ENCODE peak calls at places on chromosomes 11 and 22, in nine cellular contexts. I, C, D, X, Y, J, O, Z and E are unnamed samples. For H3K4me1, the result is how much of the 10 kb centered on the place peaks cover.

GRCh38 chr11:86396403-86396802 is 21.7 kb downstream of the CCDC81 start:
- DNase-seq in X (no peak), Z (no peak), D (no peak), C (peak), I (no peak), Y (no peak), O (no peak), J (no peak), E (no peak)

GRCh38 chr22:41021655-41022454 is 70.5 kb upstream of the EP300 start:
- DNase-seq in D (peak), O (peak), I (peak), C (peak), Y (no peak), J (no peak), Z (peak), X (peak), E (peak)

GRCh38 chr11:128632151-128632791 is 44.9 kb upstream of the ETS1 start:
- DNase-seq in X (peak), I (peak), D (no peak), O (no peak), Y (peak), C (peak), Z (no peak), J (peak), E (peak)

GRCh38 chr11:877565-877964 is 33.0 kb downstream of the CHID1 start:
- DNase-seq in O (no peak), Z (no peak), X (peak), I (peak), J (no peak), C (no peak), D (no peak), Y (no peak), E (no peak)

GRCh38 chr11:122128146-122128545 is 12.1 kb upstream of the BLID start:
- DNase-seq in I (no peak), X (no peak), O (no peak), C (no peak), D (no peak), J (no peak), Z (no peak), Y (no peak), E (no peak)

GRCh38 chr11:35082322-35083180 is 56.4 kb upstream of the CD44 start:
- DNase-seq in Y (no peak), X (peak), I (peak), J (peak), Z (peak), O (peak), D (peak), C (peak), E (peak)

GRCh38 chr11:45885274-45885920 is at the start of gene MAPK8IP1:
- DNase-seq in C (no peak), I (peak), O (peak), X (peak), D (peak), J (peak), Z (peak), Y (no peak), E (peak)

GRCh38 chr11:44835326-44835725 is 108.6 kb downstream of the TSPAN18 start:
- DNase-seq in J (no peak), D (no peak), Y (no peak), C (no peak), I (no peak), O (no peak), X (no peak), Z (no peak), E (no peak)

GRCh38 chr11:128701086-128701485 is 7.2 kb downstream of the FLI1 start:
- DNase-seq in X (no peak), Z (no peak), D (no peak), J (no peak), Y (no peak), C (peak), O (no peak), I (no peak), E (no peak)

GRCh38 chr11:118342503-118343161 is at the start of gene CD3D:
- DNase-seq in C (no peak), D (no peak), X (no peak), O (no peak), I (no peak), Z (no peak), Y (no peak), J (no peak), E (no peak)

GRCh38 chr22:38572065-38572464 is 2.1 kb upstream of the DMC1 start:
- DNase-seq in X (peak), Z (no peak), J (no peak), D (no peak), C (peak), I (peak), O (no peak), Y (no peak), E (peak)

GRCh38 chr11:110152199-110152598 is 59.0 kb downstream of the ZC3H12C start:
- DNase-seq in Z (no peak), C (no peak), J (no peak), O (no peak), D (no peak), I (no peak), X (peak), Y (no peak), E (no peak)

GRCh38 chr22:45285431-45286058 is 796 bp downstream of the UPK3A start:
- DNase-seq in C (no peak), D (no peak), J (no peak), Z (no peak), Y (no peak), O (no peak), X (peak), I (no peak), E (no peak)

GRCh38 chr11:88410056-88410455 is 72.5 kb upstream of the CTSC start:
- DNase-seq in Y (no peak), O (no peak), C (no peak), D (no peak), I (no peak), X (no peak), Z (no peak), J (no peak), E (no peak)

GRCh38 chr22:50270302-50271010 is at the start of gene MAPK11:
- DNase-seq in J (peak), Z (peak), X (peak), I (peak), Y (no peak), C (peak), O (peak), D (peak), E (peak)

GRCh38 chr11:40241524-40242037 is 1217.9 kb downstream of the LRRC4C start:
- DNase-seq in Z (no peak), O (no peak), I (no peak), J (no peak), Y (no peak), C (peak), X (no peak), D (no peak), E (no peak)

GRCh38 chr11:128361451-128362020 is 225.8 kb downstream of the ETS1 start:
- DNase-seq in Y (no peak), O (no peak), D (peak), I (no peak), J (no peak), Z (no peak), X (no peak), C (peak), E (peak)

GRCh38 chr11:9688716-9689511 is 25.0 kb downstream of the SWAP70 start:
- DNase-seq in D (no peak), C (peak), O (no peak), J (no peak), Z (no peak), I (peak), Y (no peak), X (peak), E (no peak)

GRCh38 chr11:78179459-78180071 is 8.9 kb downstream of the KCTD21 start:
- DNase-seq in Z (no peak), I (no peak), C (no peak), O (no peak), X (no peak), D (no peak), J (no peak), Y (no peak), E (no peak)

GRCh38 chr22:40076702-40077645 is 82.2 kb downstream of the FAM83F start:
- DNase-seq in Z (no peak), D (no peak), X (no peak), Y (no peak), J (no peak), C (peak), I (no peak), O (no peak), E (no peak)

GRCh38 chr22:35195821-35196220 is 61.5 kb upstream of the HMGXB4 start:
- DNase-seq in X (no peak), Z (no peak), O (no peak), D (no peak), I (no peak), Y (no peak), J (no peak), C (no peak), E (no peak)

GRCh38 chr22:35195226-35195625 is 62.1 kb upstream of the HMGXB4 start:
- DNase-seq in X (no peak), C (no peak), O (no peak), D (no peak), Z (no peak), I (no peak), J (no peak), Y (no peak), E (no peak)

GRCh38 chr22:35192121-35192918 is 65.0 kb upstream of the HMGXB4 start:
- DNase-seq in I (no peak), O (no peak), D (no peak), Y (no peak), J (no peak), Z (no peak), X (no peak), C (peak), E (no peak)

GRCh38 chr22:35189559-35189958 is 67.7 kb upstream of the HMGXB4 start:
- DNase-seq in I (no peak), D (no peak), X (no peak), Y (no peak), Z (no peak), C (no peak), O (no peak), J (no peak), E (no peak)

DNA sequence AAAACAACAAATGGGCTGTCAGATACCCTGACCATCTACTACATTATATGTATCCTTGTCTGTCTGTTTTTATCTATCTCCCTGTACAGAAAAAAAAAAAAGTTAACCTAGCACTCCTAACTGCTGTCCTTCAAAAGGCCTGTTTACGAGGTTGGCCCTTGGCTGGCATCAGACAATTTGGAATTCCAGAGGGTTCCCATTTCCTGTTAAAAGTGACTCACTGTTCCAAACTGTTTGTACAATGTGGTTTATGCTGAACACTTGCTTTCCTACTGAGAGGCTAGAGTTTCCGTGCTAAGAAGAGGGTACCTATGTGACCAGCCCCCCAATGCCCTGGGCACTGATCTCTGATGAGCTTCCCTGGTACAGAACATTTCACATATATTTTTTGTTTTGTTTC is 65.9 kb upstream of the HMGXB4 start:
- DNase-seq in I (no peak), Z (no peak), C (peak), J (no peak), O (no peak), Y (no peak), D (no peak), X (no peak), E (no peak)
- H3K4me1 ChIP-seq in I (under half), Z (under half), C (under half), J (under half), O (under half), Y (under half), D (under half), X (under half), E (under half)

DNA sequence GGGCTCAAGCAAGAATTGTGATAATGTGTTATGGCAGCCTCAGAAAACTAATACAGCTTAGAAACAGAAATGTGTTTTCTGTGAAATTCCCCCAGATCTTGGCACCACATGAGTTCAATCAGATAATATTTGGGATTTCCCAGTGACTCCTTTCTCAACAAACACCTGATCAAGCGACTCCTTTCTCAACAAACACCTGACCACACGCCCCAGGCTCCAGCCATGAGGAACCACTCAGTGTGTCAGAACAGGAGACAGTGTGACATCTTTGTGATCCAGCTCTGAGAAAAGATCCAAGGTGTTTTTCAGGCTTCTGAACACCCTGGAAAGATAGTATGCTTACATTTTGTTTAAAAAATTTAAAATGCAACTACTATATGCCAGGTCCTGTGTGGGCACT is 1.9 kb upstream of the UVRAG start:
- DNase-seq in O (no peak), I (no peak), J (no peak), C (no peak), Y (no peak), D (no peak), Z (no peak), X (no peak), E (no peak)
- H3K4me1 ChIP-seq in O (under half), I (under half), J (under half), C (under half), Y (under half), D (under half), Z (under half), X (under half), E (under half)

GRCh38 chr22:29914991-29915390 is 32.0 kb downstream of the MTMR3 start:
- DNase-seq in O (no peak), Z (no peak), Y (no peak), J (no peak), I (no peak), X (no peak), C (peak), D (no peak), E (no peak)

GRCh38 chr22:29917052-29917902 is 34.3 kb downstream of the MTMR3 start:
- DNase-seq in J (no peak), D (no peak), O (no peak), C (peak), Z (no peak), X (no peak), I (peak), Y (no peak), E (no peak)

GRCh38 chr22:29914165-29914564 is 31.2 kb downstream of the MTMR3 start:
- DNase-seq in Y (no peak), D (no peak), I (no peak), C (peak), O (no peak), J (no peak), X (no peak), Z (no peak), E (no peak)

GRCh38 chr22:29912605-29913398 is 29.8 kb downstream of the MTMR3 start:
- DNase-seq in I (no peak), Y (no peak), Z (no peak), C (peak), D (no peak), O (no peak), X (no peak), J (no peak), E (no peak)

GRCh38 chr22:29916007-29916544 is 33.1 kb downstream of the MTMR3 start:
- DNase-seq in I (peak), X (no peak), C (no peak), D (no peak), O (no peak), Y (no peak), J (no peak), Z (no peak), E (no peak)
- H3K4me1 ChIP-seq in I (half or more), X (under half), C (under half), D (half or more), O (under half), Y (half or more), J (under half), Z (under half), E (under half)

DNA sequence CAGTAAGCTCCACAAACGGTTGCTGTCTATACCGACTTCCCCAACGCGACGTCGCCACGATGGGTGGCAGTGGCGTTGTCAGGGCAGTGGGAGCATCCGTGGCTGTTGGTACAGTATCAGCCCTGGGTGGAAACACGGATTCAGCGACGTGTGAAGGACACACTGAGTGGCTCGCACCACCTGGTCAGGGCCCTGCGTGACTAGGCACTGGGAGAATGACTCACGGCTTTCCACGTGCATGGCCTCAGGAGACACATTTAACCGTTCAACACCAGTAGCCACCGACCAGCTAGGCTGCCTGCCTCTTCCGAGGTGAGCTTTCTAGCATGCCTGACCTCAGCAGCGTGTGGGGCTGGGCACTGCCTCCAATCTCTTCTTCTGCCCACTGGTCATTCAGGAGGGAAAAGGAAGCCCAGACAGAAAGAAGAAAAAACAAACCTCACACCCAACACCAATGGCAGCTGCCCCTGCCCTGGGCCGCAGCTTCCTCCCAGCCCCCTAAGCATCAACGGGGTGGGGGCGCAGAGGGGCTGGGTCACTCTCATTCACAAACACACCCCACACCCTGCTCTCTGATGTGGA is 59.0 kb downstream of the MYH9 start:
- DNase-seq in I (no peak), D (peak), Z (no peak), X (no peak), C (peak), O (peak), Y (no peak), J (no peak), E (no peak)
- H3K4me1 ChIP-seq in I (under half), D (half or more), Z (half or more), X (under half), C (half or more), O (under half), Y (half or more), J (half or more), E (half or more)

DNA sequence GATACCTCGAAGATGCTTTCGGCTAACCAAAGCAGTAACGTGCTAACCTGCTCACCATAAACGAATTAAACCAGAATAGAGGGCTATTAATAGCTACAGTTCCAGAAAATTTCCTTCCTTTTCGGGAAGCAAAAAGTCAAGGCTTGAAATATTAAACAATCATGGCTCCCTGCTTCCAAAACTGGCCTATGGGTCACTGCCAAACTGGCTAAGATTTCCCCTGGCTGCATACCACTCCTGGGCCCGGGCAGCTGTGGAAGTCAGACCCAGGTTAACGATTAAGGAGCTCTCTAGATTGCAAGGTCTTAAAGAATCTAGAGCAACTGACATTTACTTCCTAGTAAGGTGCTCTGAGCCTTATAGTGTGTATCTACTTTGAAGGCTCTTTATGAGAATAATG is 1.7 kb downstream of the AMOTL1 start:
- DNase-seq in Z (no peak), Y (no peak), I (peak), J (no peak), D (no peak), C (no peak), X (no peak), O (no peak), E (no peak)
- H3K4me1 ChIP-seq in Z (under half), Y (half or more), I (under half), J (under half), D (half or more), C (under half), X (under half), O (under half), E (under half)

DNA sequence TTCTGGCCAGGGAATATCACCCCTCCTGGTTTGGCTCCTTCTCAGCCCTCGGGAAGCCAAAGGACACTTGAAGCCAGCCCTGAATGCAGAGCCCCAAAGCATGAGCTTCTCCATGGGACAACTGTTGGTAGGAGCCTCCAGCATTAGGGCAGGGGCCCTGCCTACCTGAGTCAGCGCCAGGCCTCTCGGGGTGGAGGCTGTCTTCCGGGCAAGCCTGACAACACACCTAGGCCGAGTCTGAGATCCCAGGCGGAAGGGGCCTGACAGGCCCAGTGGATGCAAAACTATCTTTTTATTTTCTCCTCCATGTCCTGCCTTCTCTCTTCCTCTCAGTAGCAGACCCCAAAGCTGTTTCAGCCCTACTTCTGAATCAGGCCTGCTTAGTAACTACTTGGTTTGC is 27.6 kb downstream of the RCOR2 start:
- DNase-seq in Z (peak), X (no peak), Y (no peak), J (no peak), D (peak), I (no peak), O (no peak), C (no peak), E (no peak)
- H3K4me1 ChIP-seq in Z (half or more), X (under half), Y (under half), J (half or more), D (half or more), I (under half), O (under half), C (under half), E (under half)

DNA sequence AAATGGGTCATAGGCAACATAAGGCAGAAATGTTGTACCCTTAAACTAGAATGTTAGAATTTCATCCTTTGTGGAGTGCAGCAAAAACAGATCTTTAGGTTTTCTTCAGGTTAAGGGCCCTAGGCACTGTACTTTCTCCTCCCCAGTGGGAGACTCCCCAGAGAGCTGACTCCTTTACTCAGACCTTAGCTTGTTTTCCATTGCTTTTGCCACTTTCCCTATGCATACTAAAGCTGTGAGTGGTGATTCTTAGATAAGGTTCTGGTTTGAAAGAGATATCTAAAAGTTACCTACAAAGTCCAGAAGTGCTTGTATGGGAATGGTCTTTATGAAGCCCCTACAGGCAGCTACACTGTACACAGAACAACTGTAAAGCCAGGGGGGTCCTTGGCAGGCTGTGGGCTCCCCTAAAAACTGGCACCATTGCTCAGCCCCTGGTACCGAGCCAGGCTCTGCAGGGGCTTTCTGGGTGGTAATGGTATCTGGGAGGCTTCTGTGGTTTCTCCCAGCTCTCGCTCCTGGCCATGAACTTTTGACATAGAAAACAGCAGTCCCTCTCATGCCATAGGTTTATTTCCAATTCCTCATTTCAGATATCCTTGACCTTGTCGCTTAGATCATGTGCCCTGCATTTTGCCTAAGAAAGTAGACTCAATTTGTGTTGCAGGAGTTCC is 23.2 kb downstream of the AMOTL1 start:
- DNase-seq in O (no peak), Z (no peak), J (no peak), X (no peak), Y (no peak), D (no peak), I (no peak), C (peak), E (no peak)
- H3K4me1 ChIP-seq in O (under half), Z (under half), J (under half), X (under half), Y (half or more), D (half or more), I (under half), C (under half), E (under half)